ENCODE peak calls at places on chromosomes 6 and 20, in ten cellular contexts. A is choroid plexus epithelial cell; K is NCI-H1092 treated with DMSO at 0.1 percent for 48 hours; I is activated T-helper 1 cell treated with Interleukin-2 at 50 U/mL for 16 hours; X is CMK; E is right cardiac atrium; F is EL; O is midbrain; H is CD4-positive, alpha-beta T cell; M is posterior vena cava. R is an unnamed sample.

GRCh38 chr6:73308712-73309533 is 45.2 kb downstream of the DPPA5 start:
- DNase-seq in O (no peak), H (no peak), E (no peak), K (no peak), F (peak), I (no peak), M (peak), A (peak), X (no peak), R (peak)

GRCh38 chr20:58998656-58999055 is 8.4 kb downstream of the CTSZ start:
- DNase-seq in I (no peak), F (no peak), A (no peak), K (no peak), H (no peak), O (no peak), M (peak), X (no peak), E (no peak), R (no peak)

GRCh38 chr6:139064981-139065665 is 36.6 kb downstream of the ABRACL start:
- DNase-seq in O (no peak), E (no peak), I (no peak), K (no peak), M (no peak), H (no peak), A (no peak), F (no peak), X (no peak), R (no peak)

GRCh38 chr6:62640749-62641148 is 354.7 kb upstream of the KHDRBS2 start:
- DNase-seq in O (peak), X (no peak), F (no peak), A (no peak), H (no peak), E (no peak), K (no peak), M (no peak), I (no peak), R (no peak)

GRCh38 chr6:81894286-81894685 is 141.8 kb upstream of the TENT5A start:
- DNase-seq in M (no peak), F (peak), I (no peak), E (no peak), A (peak), O (no peak), K (no peak), X (no peak), H (no peak), R (no peak)

GRCh38 chr20:58145506-58146080 is 82.9 kb downstream of the ANKRD60 start:
- DNase-seq in F (no peak), H (no peak), X (no peak), A (no peak), K (no peak), I (no peak), M (no peak), O (no peak), E (no peak), R (no peak)

GRCh38 chr6:166032366-166033171 is 135.1 kb downstream of the TBXT start:
- DNase-seq in A (peak), F (peak), I (no peak), X (no peak), O (no peak), E (peak), M (peak), K (no peak), H (no peak), R (peak)

GRCh38 chr6:146719387-146719786 is 120.6 kb downstream of the ADGB start:
- DNase-seq in X (no peak), F (no peak), K (no peak), M (no peak), O (no peak), H (no peak), A (no peak), I (no peak), E (no peak), R (no peak)

GRCh38 chr20:39702716-39703349 is 740.7 kb downstream of the DHX35 start:
- DNase-seq in H (no peak), K (no peak), F (no peak), O (no peak), A (no peak), X (no peak), M (no peak), E (no peak), I (no peak), R (no peak)

GRCh38 chr6:111598211-111598610 is 7.5 kb downstream of the TRAF3IP2 start:
- DNase-seq in I (no peak), E (no peak), M (no peak), K (no peak), H (no peak), O (no peak), A (no peak), F (no peak), X (no peak), R (no peak)

GRCh38 chr20:46199198-46199597 is 81.1 kb downstream of the CD40 start:
- DNase-seq in X (no peak), H (no peak), I (no peak), F (peak), M (no peak), K (no peak), A (no peak), E (peak), O (no peak), R (no peak)

GRCh38 chr6:138161434-138162103 is at the start of gene ARFGEF3:
- DNase-seq in A (no peak), F (peak), X (no peak), I (peak), E (peak), K (peak), H (peak), O (peak), M (peak), R (no peak)

GRCh38 chr6:44188819-44189218 is 27.9 kb upstream of the MYMX start:
- DNase-seq in I (no peak), M (no peak), E (no peak), O (no peak), F (no peak), X (no peak), H (no peak), A (no peak), K (no peak), R (no peak)

GRCh38 chr20:8133816-8134451 is 1.9 kb downstream of the PLCB1 start:
- DNase-seq in I (no peak), M (no peak), X (no peak), H (no peak), A (no peak), K (no peak), F (no peak), E (no peak), O (no peak), R (no peak)

GRCh38 chr6:111712398-111712797 is 106.7 kb upstream of the TRAF3IP2 start:
- DNase-seq in O (no peak), M (no peak), A (peak), F (peak), I (no peak), K (no peak), H (no peak), E (no peak), X (no peak), R (no peak)

GRCh38 chr6:13011612-13012146 is 295.1 kb downstream of the PHACTR1 start:
- DNase-seq in K (no peak), I (no peak), H (no peak), F (no peak), A (no peak), O (no peak), X (no peak), M (no peak), E (no peak), R (no peak)

GRCh38 chr6:156767603-156768467 is 9.3 kb upstream of the ARID1B start:
- DNase-seq in K (no peak), O (no peak), M (no peak), I (no peak), H (no peak), E (no peak), F (peak), A (peak), X (no peak), R (no peak)

GRCh38 chr6:21033575-21034026 is 499.3 kb downstream of the CDKAL1 start:
- DNase-seq in F (peak), H (no peak), K (no peak), A (peak), I (no peak), X (no peak), O (no peak), E (peak), M (no peak), R (no peak)

GRCh38 chr6:19692506-19693298 is 144.5 kb upstream of the ID4 start:
- DNase-seq in X (no peak), E (no peak), F (no peak), M (no peak), O (peak), K (no peak), A (no peak), I (no peak), H (no peak), R (no peak)

GRCh38 chr20:63619505-63619904 is 7.4 kb downstream of the GMEB2 start:
- DNase-seq in A (no peak), O (no peak), E (no peak), M (no peak), F (no peak), H (no peak), I (no peak), X (no peak), K (no peak), R (no peak)

GRCh38 chr6:56742122-56742791 is 99.6 kb upstream of the DST start:
- DNase-seq in I (no peak), K (no peak), O (peak), F (no peak), E (no peak), M (no peak), H (no peak), X (no peak), A (peak), R (no peak)

GRCh38 chr6:15504581-15505350 is 158.1 kb downstream of the DTNBP1 start:
- DNase-seq in O (peak), H (no peak), F (peak), I (no peak), X (no peak), A (peak), M (peak), K (peak), E (peak), R (no peak)

GRCh38 chr6:96657344-96657743 is 94.4 kb downstream of the FHL5 start:
- DNase-seq in E (no peak), M (peak), I (no peak), X (no peak), A (no peak), H (no peak), F (no peak), O (no peak), K (no peak), R (no peak)

GRCh38 chr6:152170702-152171667 is 363.5 kb downstream of the ESR1 start:
- DNase-seq in F (no peak), O (no peak), K (no peak), I (peak), E (no peak), A (peak), H (no peak), X (no peak), M (no peak), R (no peak)

GRCh38 chr20:49464556-49464955 is 17.9 kb downstream of the KCNB1 start:
- DNase-seq in O (no peak), H (no peak), M (no peak), F (no peak), X (no peak), E (no peak), A (no peak), K (no peak), I (no peak), R (no peak)

GRCh38 chr6:69865126-69865525 is 1.2 kb upstream of the COL19A1 start:
- DNase-seq in O (no peak), K (no peak), F (peak), X (no peak), I (no peak), H (no peak), A (peak), E (no peak), M (no peak), R (no peak)

GRCh38 chr6:112691289-112691688 is 344.2 kb downstream of the RFPL4B start:
- DNase-seq in X (no peak), A (peak), I (no peak), K (no peak), O (no peak), F (peak), E (no peak), M (no peak), H (no peak), R (no peak)

GRCh38 chr6:141452354-141452686 is 680.4 kb upstream of the GJE1 start:
- DNase-seq in A (no peak), X (no peak), F (no peak), E (no peak), K (no peak), I (no peak), M (no peak), H (no peak), O (no peak), R (no peak)

GRCh38 chr6:6915219-6915618 is 192.5 kb upstream of the RREB1 start:
- DNase-seq in I (no peak), M (no peak), H (no peak), X (no peak), E (no peak), F (no peak), K (no peak), A (peak), O (no peak), R (no peak)

GRCh38 chr6:82568290-82568993 is 204.8 kb downstream of the TPBG start:
- DNase-seq in A (no peak), O (no peak), K (peak), X (no peak), E (no peak), M (no peak), F (no peak), I (no peak), H (no peak), R (no peak)

GRCh38 chr20:49276201-49276894 is 1.5 kb downstream of the ZNFX1 start:
- DNase-seq in M (no peak), X (no peak), I (no peak), F (peak), H (peak), A (peak), K (no peak), E (peak), O (peak), R (no peak)

GRCh38 chr6:47785187-47785586 is 3.4 kb downstream of the OPN5 start:
- DNase-seq in I (no peak), A (no peak), O (no peak), M (no peak), K (no peak), H (no peak), F (no peak), E (no peak), X (no peak), R (no peak)

GRCh38 chr20:35742741-35743523 is 872 bp upstream of the RBM39 start:
- DNase-seq in A (peak), X (no peak), H (no peak), M (no peak), O (no peak), F (peak), K (peak), E (no peak), I (no peak), R (no peak)

GRCh38 chr6:90286884-90287488 is 9.7 kb downstream of the BACH2 start:
- DNase-seq in O (no peak), H (peak), A (peak), F (peak), E (no peak), I (no peak), K (no peak), X (peak), M (no peak), R (peak)

GRCh38 chr6:147216915-147217314 is 12.7 kb downstream of the STXBP5 start:
- DNase-seq in K (no peak), M (no peak), X (no peak), O (no peak), F (no peak), A (no peak), E (no peak), H (no peak), I (no peak), R (no peak)

GRCh38 chr6:33788694-33789549 is at the start of gene LEMD2:
- DNase-seq in O (peak), A (peak), F (peak), X (peak), I (peak), E (peak), M (peak), K (peak), H (peak), R (peak)

GRCh38 chr6:13428528-13429405 is 58.6 kb downstream of the GFOD1 start:
- DNase-seq in O (no peak), H (no peak), E (no peak), X (no peak), K (no peak), M (no peak), F (no peak), I (no peak), A (no peak), R (no peak)